ENCODE peak calls at places on chromosome 22, in five cellular contexts. F is A172; H is activated CD4-positive, CD25-positive, alpha-beta regulatory T cell treated with anti-CD3 and anti-CD28 coated beads, Interleukin-2, amount 50 U/mL, for 72 hours; C is RCC 7860; K is GM10248. A is an unnamed sample.

GRCh38 chr22:32478994-32479393 is 4.4 kb downstream of the FBXO7 start:
- DNase-seq in F (no peak), H (no peak), C (no peak), K (no peak), A (no peak)

GRCh38 chr22:31626427-31627150 is 35.4 kb downstream of the PISD start:
- DNase-seq in F (no peak), H (no peak), C (no peak), K (no peak), A (no peak)

GRCh38 chr22:19868773-19869471 is 14.2 kb upstream of the GNB1L start:
- DNase-seq in F (no peak), H (no peak), C (no peak), K (no peak), A (no peak)

GRCh38 chr22:20245577-20246367 is 22.3 kb downstream of the RTN4R start:
- DNase-seq in F (no peak), H (no peak), C (peak), K (no peak), A (no peak)

GRCh38 chr22:44200451-44200850 is 19.7 kb downstream of the PARVG start:
- DNase-seq in F (no peak), H (peak), C (no peak), K (no peak), A (no peak)

GRCh38 chr22:25081409-25081824 is 118.2 kb upstream of the CRYBB3 start:
- DNase-seq in F (no peak), H (peak), C (no peak), K (peak), A (peak)

GRCh38 chr22:47432683-47433082 is 670.2 kb downstream of the TBC1D22A start:
- DNase-seq in F (no peak), H (no peak), C (no peak), K (no peak), A (no peak)

GRCh38 chr22:39502789-39503464 is 837 bp downstream of the MIEF1 start:
- DNase-seq in F (no peak), H (no peak), C (no peak), K (no peak), A (no peak)

GRCh38 chr22:23824476-23825245 is 14.1 kb downstream of the DERL3 start:
- DNase-seq in F (no peak), H (no peak), C (no peak), K (no peak), A (no peak)

GRCh38 chr22:44787832-44788231 is 35.5 kb downstream of the ARHGAP8 start:
- DNase-seq in F (no peak), H (no peak), C (no peak), K (no peak), A (no peak)

GRCh38 chr22:17444204-17444504 is 74.9 kb downstream of the CECR2 start:
- DNase-seq in F (no peak), H (no peak), C (no peak), K (no peak), A (no peak)

GRCh38 chr22:41354979-41355378 is 26.8 kb upstream of the TEF start:
- DNase-seq in F (no peak), H (no peak), C (no peak), K (no peak), A (no peak)

GRCh38 chr22:46569055-46569847 is 31.8 kb upstream of the CELSR1 start:
- DNase-seq in F (no peak), H (no peak), C (no peak), K (no peak), A (no peak)

GRCh38 chr22:20751185-20751851 is 22.6 kb upstream of the SERPIND1 start:
- DNase-seq in F (no peak), H (no peak), C (no peak), K (no peak), A (no peak)

GRCh38 chr22:41983516-41983915 is 14.3 kb downstream of the SEPTIN3 start:
- DNase-seq in F (no peak), H (no peak), C (no peak), K (no peak), A (no peak)

GRCh38 chr22:47032956-47033647 is 270.7 kb downstream of the TBC1D22A start:
- DNase-seq in F (no peak), H (no peak), C (no peak), K (no peak), A (no peak)

GRCh38 chr22:40196628-40197027 is 18.9 kb downstream of the TNRC6B start:
- DNase-seq in F (peak), H (no peak), C (peak), K (peak), A (no peak)

GRCh38 chr22:48653306-48653705 is 1174.4 kb downstream of the BRD1 start:
- DNase-seq in F (no peak), H (no peak), C (no peak), K (no peak), A (no peak)

GRCh38 chr22:19885841-19886592 is 31.3 kb upstream of the GNB1L start:
- DNase-seq in F (no peak), H (no peak), C (no peak), K (no peak), A (no peak)